ENCODE peak calls at places on chromosomes 7 and 10, in ten cellular contexts. J, A, P, Z, B, S, V, L, R and K are unnamed samples.

GRCh38 chr7:92621641-92622429 is 31.6 kb upstream of the FAM133B start:
- DNase-seq in S (no peak), Z (no peak), R (peak; percentile 58), J (no peak), P (no peak), L (no peak), A (no peak), B (no peak), V (peak; percentile 52), K (no peak)

GRCh38 chr10:35328404-35329037 is 7.8 kb upstream of the CCNY start:
- DNase-seq in J (no peak), P (no peak), V (no peak), L (no peak), A (no peak), B (no peak), S (peak; percentile 60), Z (no peak), R (no peak), K (peak; percentile 43)

GRCh38 chr10:94137747-94138146 is 144.0 kb downstream of the PLCE1 start:
- DNase-seq in S (no peak), Z (no peak), L (no peak), V (no peak), P (no peak), A (no peak), B (no peak), J (no peak), R (no peak), K (no peak)

GRCh38 chr7:2241580-2242540 is at the start of the genes MRM2 and NUDT1:
- DNase-seq in R (peak; percentile 91), Z (peak; percentile 77), L (peak; percentile 36), V (peak; percentile 88), A (peak; percentile 92), P (peak; percentile 89), J (peak; percentile 90), B (peak; percentile 90), S (peak; percentile 59), K (peak; percentile 84)

GRCh38 chr10:97888641-97889262 is 39.1 kb downstream of the GOLGA7B start:
- DNase-seq in Z (no peak), L (no peak), R (no peak), A (peak; percentile 89), V (no peak), P (no peak), J (no peak), S (peak; percentile 37), B (no peak), K (peak; percentile 68)

GRCh38 chr7:137073571-137074325 is 205.3 kb downstream of the CHRM2 start:
- DNase-seq in S (peak; percentile 17), B (no peak), R (no peak), A (no peak), J (no peak), V (no peak), L (no peak), P (no peak), Z (no peak), K (peak; percentile 75)

GRCh38 chr7:151280388-151281019 is 32.0 kb upstream of the SMARCD3 start:
- DNase-seq in B (no peak), Z (no peak), J (no peak), A (no peak), R (no peak), P (no peak), S (no peak), V (no peak), L (no peak), K (no peak)

GRCh38 chr7:32102432-32102851 is 32.2 kb upstream of the PDE1C start:
- DNase-seq in S (no peak), A (no peak), L (no peak), R (no peak), J (no peak), V (no peak), P (no peak), B (no peak), Z (peak; percentile 66), K (no peak)

DNA sequence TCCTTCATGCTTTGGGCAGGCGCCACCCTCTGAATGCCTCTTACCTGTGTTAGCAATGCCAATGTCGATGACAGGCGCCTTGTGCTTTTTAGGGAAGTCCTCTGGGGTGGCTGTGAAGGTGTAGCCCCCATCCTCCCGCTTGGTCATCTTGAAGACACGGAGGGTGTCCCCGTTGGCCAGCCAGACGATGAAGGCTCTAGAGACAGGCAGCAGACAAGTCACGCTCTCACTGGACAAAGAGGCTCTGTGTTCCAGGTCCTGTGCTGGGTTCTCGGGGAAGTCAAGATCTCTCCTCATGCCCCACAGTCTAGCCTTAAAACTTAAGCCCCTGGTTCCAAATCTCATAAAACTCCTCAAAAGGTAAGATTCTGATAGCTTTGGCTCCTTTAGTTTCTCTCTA is 5.1 kb downstream of the TBL2 start:
- DNase-seq in A (no peak), B (no peak), R (no peak), V (no peak), Z (no peak), J (no peak), P (no peak), S (no peak), L (no peak), K (no peak)
- H3K36me3 ChIP-seq in A (peaks cover 64% of the 10 kb centered on the region), B (peaks cover 69% of the 10 kb centered on the region), R (peaks cover 21% of the 10 kb centered on the region), V (peaks cover 41% of the 10 kb centered on the region), Z (peaks cover 75% of the 10 kb centered on the region), J (peaks cover 23% of the 10 kb centered on the region), P (peaks cover 70% of the 10 kb centered on the region), S (peaks cover 30% of the 10 kb centered on the region), L (peaks cover 63% of the 10 kb centered on the region), K (peaks cover 93% of the 10 kb centered on the region)

GRCh38 chr10:69176823-69177222 is 3.2 kb upstream of the SUPV3L1 start:
- DNase-seq in B (no peak), V (no peak), R (no peak), Z (no peak), P (no peak), A (no peak), S (no peak), J (no peak), L (no peak), K (no peak)

GRCh38 chr10:69181433-69181832 is 1.4 kb downstream of the SUPV3L1 start:
- DNase-seq in B (no peak), S (no peak), L (no peak), R (no peak), Z (no peak), V (no peak), J (no peak), P (no peak), A (no peak), K (no peak)

GRCh38 chr10:69179743-69180524 is at the start of gene SUPV3L1:
- DNase-seq in B (peak; percentile 96), A (peak; percentile 92), L (peak; percentile 85), J (peak; percentile 96), P (peak; percentile 94), Z (peak; percentile 95), V (peak; percentile 90), S (peak; percentile 99), R (peak; percentile 97), K (peak; percentile 96)

GRCh38 chr10:69180525-69181204 is 631 bp downstream of the SUPV3L1 start:
- DNase-seq in A (no peak), R (peak; percentile 79), Z (no peak), B (no peak), P (peak; percentile 22), V (no peak), L (peak; percentile 3), J (peak; percentile 18), S (no peak), K (no peak)

GRCh38 chr10:69179089-69179742 is 818 bp upstream of the SUPV3L1 start:
- DNase-seq in B (no peak), P (no peak), R (no peak), V (no peak), J (peak; percentile 20), L (no peak), Z (no peak), A (no peak), S (peak; percentile 83), K (no peak)
- H3K4me3 ChIP-seq in B (peak overlapping the region; percentile 97), P (peak overlapping the region; percentile 96), R (peak overlapping the region; percentile 92), V (peak overlapping the region; percentile 98), J (peak overlapping the region; percentile 100), L (peak overlapping the region; percentile 83), Z (peak overlapping the region; percentile 86), A (peak overlapping the region; percentile 99), S (peak overlapping the region; percentile 93), K (peak overlapping the region; percentile 90)

DNA sequence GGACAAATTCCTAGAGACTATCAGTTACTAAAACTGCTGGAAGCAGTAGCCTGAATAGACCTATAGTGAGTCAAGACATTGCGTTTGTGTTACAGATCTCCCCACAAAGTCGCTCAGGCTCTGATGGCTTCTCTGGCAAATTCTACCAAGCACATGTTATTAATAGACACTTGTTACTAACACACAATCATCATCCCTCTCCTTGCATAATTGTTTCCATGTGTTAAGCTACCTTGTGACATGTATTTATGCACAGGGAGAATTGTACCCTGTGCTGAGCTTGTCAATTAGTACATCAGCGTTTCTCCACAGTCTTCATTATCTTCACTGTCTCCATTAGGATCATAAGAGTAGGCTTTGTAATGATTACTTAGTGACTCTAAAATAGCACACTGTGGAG is 31.2 kb downstream of the DYNC2I1 start:
- DNase-seq in S (no peak), R (no peak), V (no peak), L (no peak), Z (no peak), P (no peak), A (no peak), J (no peak), B (no peak), K (no peak)
- H3K36me3 ChIP-seq in S (peaks cover 2% of the 10 kb centered on the region), R (peaks cover 8% of the 10 kb centered on the region), V (no peaks in the 10 kb centered on the region), L (peaks cover 17% of the 10 kb centered on the region), Z (peaks cover 96% of the 10 kb centered on the region), P (peaks cover 13% of the 10 kb centered on the region), A (peaks cover 42% of the 10 kb centered on the region), J (no peaks in the 10 kb centered on the region), B (peaks cover 87% of the 10 kb centered on the region), K (peaks cover 8% of the 10 kb centered on the region)

GRCh38 chr10:104251443-104251842 is 3.2 kb upstream of the GSTO1 start:
- DNase-seq in B (no peak), V (no peak), S (no peak), P (no peak), R (no peak), L (no peak), A (no peak), J (no peak), Z (no peak), K (no peak)

GRCh38 chr10:104253576-104254410 is 899 bp upstream of the GSTO1 start:
- DNase-seq in P (no peak), B (no peak), A (no peak), L (no peak), V (no peak), Z (no peak), S (no peak), R (peak; percentile 16), J (no peak), K (peak; percentile 23)

GRCh38 chr10:104254493-104255243 is at the start of gene GSTO1:
- DNase-seq in V (peak; percentile 73), A (peak; percentile 93), Z (peak; percentile 84), B (peak; percentile 92), S (peak; percentile 77), P (peak; percentile 83), R (peak; percentile 86), J (peak; percentile 86), L (peak; percentile 29), K (peak; percentile 72)

GRCh38 chr10:104252349-104252748 is 2.3 kb upstream of the GSTO1 start:
- DNase-seq in R (no peak), B (no peak), J (no peak), P (no peak), V (no peak), S (no peak), Z (no peak), L (no peak), A (no peak), K (no peak)

DNA sequence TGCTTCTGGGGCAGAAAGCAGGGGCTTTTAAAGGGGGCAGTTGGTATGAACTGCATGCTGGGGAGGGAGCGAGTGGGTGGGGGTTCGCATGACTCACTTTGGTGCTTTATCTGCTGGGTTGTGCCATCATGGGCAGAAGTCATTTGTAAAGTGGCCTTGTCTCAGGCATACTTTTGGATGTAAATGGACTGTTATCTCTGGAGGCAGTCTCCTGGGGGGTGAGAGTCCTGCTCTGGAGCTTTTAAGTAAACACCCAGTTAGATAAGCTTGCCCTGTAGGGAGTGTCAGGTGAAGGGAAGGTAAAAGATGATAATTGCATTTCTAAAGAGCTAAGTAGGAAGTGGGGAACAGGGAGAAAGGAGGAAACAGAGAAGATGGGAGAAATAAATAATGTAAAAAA is 1.6 kb upstream of the GSTO1 start:
- DNase-seq in A (no peak), S (no peak), Z (no peak), J (no peak), P (no peak), R (no peak), V (no peak), L (no peak), B (no peak), K (no peak)
- H3K4me3 ChIP-seq in A (no peak overlapping the region), S (no peak overlapping the region), Z (no peak overlapping the region), J (no peak overlapping the region), P (no peak overlapping the region), R (no peak overlapping the region), V (no peak overlapping the region), L (no peak overlapping the region), B (no peak overlapping the region), K (no peak overlapping the region)